ENCODE peak calls at places on chromosomes 5 and 9, in ten cellular contexts. One of them, this sample, is unnamed.

GRCh38 chr9:38144421-38144820 is 75.4 kb upstream of the SHB start:
- DNase-seq in BE2C: no peak
- DNase-seq in GM12878: no peak
- DNase-seq in uterus: no peak
- DNase-seq in epithelial cell of esophagus: peak
- DNase-seq in upper lobe of right lung: peak
- DNase-seq in GM13976: no peak
- DNase-seq in thoracic aorta: no peak
- DNase-seq in K562: no peak
- DNase-seq in MCF 10A: no peak
- DNase-seq in this sample: no peak

GRCh38 chr9:23587433-23587832 is 238.6 kb downstream of the ELAVL2 start:
- DNase-seq in K562: no peak
- DNase-seq in GM13976: no peak
- DNase-seq in GM12878: no peak
- DNase-seq in upper lobe of right lung: no peak
- DNase-seq in BE2C: no peak
- DNase-seq in uterus: peak
- DNase-seq in MCF 10A: peak
- DNase-seq in thoracic aorta: peak
- DNase-seq in epithelial cell of esophagus: peak
- DNase-seq in this sample: no peak

GRCh38 chr5:55306641-55307382 is 682 bp downstream of the DHX29 start:
- DNase-seq in uterus: no peak
- DNase-seq in GM13976: no peak
- DNase-seq in upper lobe of right lung: no peak
- DNase-seq in epithelial cell of esophagus: peak
- DNase-seq in MCF 10A: peak
- DNase-seq in BE2C: no peak
- DNase-seq in thoracic aorta: no peak
- DNase-seq in K562: peak
- DNase-seq in GM12878: no peak
- DNase-seq in this sample: no peak

GRCh38 chr9:13478637-13479036 is 199.1 kb upstream of the MPDZ start:
- DNase-seq in uterus: no peak
- DNase-seq in upper lobe of right lung: no peak
- DNase-seq in thoracic aorta: no peak
- DNase-seq in epithelial cell of esophagus: no peak
- DNase-seq in K562: no peak
- DNase-seq in BE2C: no peak
- DNase-seq in GM12878: no peak
- DNase-seq in MCF 10A: no peak
- DNase-seq in GM13976: no peak
- DNase-seq in this sample: no peak

GRCh38 chr9:92046676-92047075 is 68.5 kb downstream of the SPTLC1 start:
- DNase-seq in epithelial cell of esophagus: no peak
- DNase-seq in GM12878: no peak
- DNase-seq in MCF 10A: no peak
- DNase-seq in thoracic aorta: no peak
- DNase-seq in GM13976: no peak
- DNase-seq in BE2C: no peak
- DNase-seq in K562: no peak
- DNase-seq in upper lobe of right lung: no peak
- DNase-seq in uterus: no peak
- DNase-seq in this sample: no peak

GRCh38 chr5:51387854-51388320 is 4.6 kb downstream of the ISL1 start:
- DNase-seq in K562: no peak
- DNase-seq in uterus: no peak
- DNase-seq in thoracic aorta: no peak
- DNase-seq in epithelial cell of esophagus: peak
- DNase-seq in GM13976: no peak
- DNase-seq in BE2C: peak
- DNase-seq in MCF 10A: no peak
- DNase-seq in upper lobe of right lung: no peak
- DNase-seq in GM12878: no peak
- DNase-seq in this sample: no peak

GRCh38 chr9:76472925-76473324 is 13.9 kb downstream of the GCNT1 start:
- DNase-seq in epithelial cell of esophagus: no peak
- DNase-seq in upper lobe of right lung: no peak
- DNase-seq in BE2C: no peak
- DNase-seq in GM13976: no peak
- DNase-seq in MCF 10A: no peak
- DNase-seq in uterus: no peak
- DNase-seq in K562: no peak
- DNase-seq in GM12878: no peak
- DNase-seq in thoracic aorta: no peak
- DNase-seq in this sample: no peak

GRCh38 chr5:82018462-82018861 is 46.6 kb downstream of the ATG10 start:
- DNase-seq in epithelial cell of esophagus: no peak
- DNase-seq in GM12878: no peak
- DNase-seq in uterus: no peak
- DNase-seq in GM13976: no peak
- DNase-seq in thoracic aorta: no peak
- DNase-seq in upper lobe of right lung: no peak
- DNase-seq in MCF 10A: no peak
- DNase-seq in K562: peak
- DNase-seq in BE2C: no peak
- DNase-seq in this sample: no peak

GRCh38 chr5:179795863-179796833 is 2.4 kb downstream of the LTC4S start:
- DNase-seq in epithelial cell of esophagus: peak
- DNase-seq in upper lobe of right lung: peak
- DNase-seq in thoracic aorta: no peak
- DNase-seq in BE2C: peak
- DNase-seq in GM12878: peak
- DNase-seq in GM13976: peak
- DNase-seq in uterus: peak
- DNase-seq in MCF 10A: peak
- DNase-seq in K562: no peak
- DNase-seq in this sample: peak

GRCh38 chr9:129071526-129072131 is 9.3 kb upstream of the DOLPP1 start:
- DNase-seq in MCF 10A: no peak
- DNase-seq in thoracic aorta: no peak
- DNase-seq in epithelial cell of esophagus: no peak
- DNase-seq in GM12878: no peak
- DNase-seq in K562: no peak
- DNase-seq in BE2C: no peak
- DNase-seq in GM13976: no peak
- DNase-seq in uterus: no peak
- DNase-seq in upper lobe of right lung: no peak
- DNase-seq in this sample: peak

GRCh38 chr5:175226506-175226905 is 217.5 kb downstream of the DRD1 start:
- DNase-seq in K562: no peak
- DNase-seq in GM13976: no peak
- DNase-seq in uterus: no peak
- DNase-seq in epithelial cell of esophagus: no peak
- DNase-seq in MCF 10A: no peak
- DNase-seq in thoracic aorta: no peak
- DNase-seq in BE2C: no peak
- DNase-seq in upper lobe of right lung: no peak
- DNase-seq in GM12878: no peak
- DNase-seq in this sample: no peak

GRCh38 chr9:15403155-15403554 is 19.5 kb upstream of the SNAPC3 start:
- DNase-seq in uterus: no peak
- DNase-seq in GM12878: no peak
- DNase-seq in thoracic aorta: no peak
- DNase-seq in MCF 10A: peak
- DNase-seq in K562: peak
- DNase-seq in epithelial cell of esophagus: peak
- DNase-seq in BE2C: peak
- DNase-seq in upper lobe of right lung: no peak
- DNase-seq in GM13976: no peak
- DNase-seq in this sample: peak
- TF ChIP-seq CTCF in uterus: no peak
- TF ChIP-seq CTCF in GM12878: peak
- TF ChIP-seq CTCF in thoracic aorta: no peak
- TF ChIP-seq CTCF in MCF 10A: peak
- TF ChIP-seq CTCF in K562: peak
- TF ChIP-seq CTCF in epithelial cell of esophagus: peak
- TF ChIP-seq CTCF in BE2C: peak
- TF ChIP-seq CTCF in upper lobe of right lung: peak
- TF ChIP-seq CTCF in GM13976: no peak
- TF ChIP-seq CTCF in this sample: peak

GRCh38 chr5:173785421-173785820 is 102.7 kb upstream of the CPEB4 start:
- DNase-seq in thoracic aorta: no peak
- DNase-seq in GM13976: no peak
- DNase-seq in upper lobe of right lung: no peak
- DNase-seq in MCF 10A: no peak
- DNase-seq in K562: peak
- DNase-seq in GM12878: no peak
- DNase-seq in epithelial cell of esophagus: no peak
- DNase-seq in BE2C: no peak
- DNase-seq in uterus: no peak
- DNase-seq in this sample: no peak

GRCh38 chr5:173785866-173786265 is 102.3 kb upstream of the CPEB4 start:
- DNase-seq in epithelial cell of esophagus: no peak
- DNase-seq in BE2C: no peak
- DNase-seq in thoracic aorta: no peak
- DNase-seq in K562: no peak
- DNase-seq in uterus: no peak
- DNase-seq in upper lobe of right lung: no peak
- DNase-seq in GM12878: no peak
- DNase-seq in MCF 10A: no peak
- DNase-seq in GM13976: no peak
- DNase-seq in this sample: no peak

GRCh38 chr5:173789031-173789920 is 98.9 kb upstream of the CPEB4 start:
- DNase-seq in thoracic aorta: no peak
- DNase-seq in GM12878: no peak
- DNase-seq in GM13976: peak
- DNase-seq in upper lobe of right lung: peak
- DNase-seq in uterus: no peak
- DNase-seq in K562: no peak
- DNase-seq in BE2C: no peak
- DNase-seq in MCF 10A: peak
- DNase-seq in epithelial cell of esophagus: peak
- DNase-seq in this sample: peak

GRCh38 chr5:173790177-173790719 is 97.9 kb upstream of the CPEB4 start:
- DNase-seq in thoracic aorta: no peak
- DNase-seq in uterus: no peak
- DNase-seq in BE2C: no peak
- DNase-seq in epithelial cell of esophagus: no peak
- DNase-seq in upper lobe of right lung: no peak
- DNase-seq in GM12878: no peak
- DNase-seq in K562: no peak
- DNase-seq in MCF 10A: no peak
- DNase-seq in GM13976: no peak
- DNase-seq in this sample: no peak

DNA sequence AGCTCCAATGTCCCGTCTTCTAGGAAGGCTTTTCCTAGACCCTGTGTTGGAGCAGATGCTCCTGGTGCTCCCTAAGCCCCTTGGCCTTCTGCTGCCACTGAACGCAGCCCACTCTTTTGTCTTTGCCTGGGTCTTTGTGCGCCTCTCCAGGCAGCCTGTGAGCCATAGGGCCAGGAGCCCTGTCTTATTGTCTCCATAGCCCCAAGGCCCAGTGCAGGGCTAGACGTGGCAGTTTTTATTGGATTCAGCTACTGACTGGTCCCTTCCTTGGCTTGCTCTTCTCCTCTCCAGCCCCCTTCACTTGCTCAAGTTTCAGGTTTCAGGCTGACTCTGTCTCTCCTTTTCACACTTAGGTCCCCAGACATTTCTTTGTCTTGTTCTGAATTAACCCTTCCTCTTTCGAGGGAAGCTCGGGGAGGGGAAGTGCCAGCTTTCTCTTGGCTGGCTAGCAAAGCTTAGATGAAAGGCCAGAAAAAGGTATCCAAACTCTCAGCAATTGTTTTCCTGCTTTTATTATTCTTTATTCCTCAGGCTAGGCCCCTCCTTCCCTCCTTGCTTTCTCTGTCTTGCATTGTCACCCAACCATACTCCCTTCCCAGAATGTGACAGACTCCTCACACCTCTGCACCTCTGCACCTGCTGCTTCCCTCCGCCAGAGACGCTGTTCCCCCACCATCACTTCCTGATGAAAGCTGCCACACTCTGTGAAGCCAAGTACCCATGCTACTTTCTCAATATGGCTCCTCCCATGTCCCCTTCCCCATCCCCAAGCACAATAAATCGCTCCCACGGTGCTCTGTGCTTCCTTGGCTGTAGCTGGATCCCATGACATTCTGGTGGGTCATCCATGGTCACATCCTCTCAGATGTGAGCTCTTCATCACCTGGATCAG is 101.6 kb upstream of the CPEB4 start:
- DNase-seq in MCF 10A: no peak
- DNase-seq in uterus: no peak
- DNase-seq in K562: peak
- DNase-seq in GM13976: peak
- DNase-seq in thoracic aorta: no peak
- DNase-seq in epithelial cell of esophagus: no peak
- DNase-seq in GM12878: peak
- DNase-seq in BE2C: no peak
- DNase-seq in upper lobe of right lung: no peak
- DNase-seq in this sample: peak
- TF ChIP-seq CTCF in MCF 10A: no peak
- TF ChIP-seq CTCF in uterus: no peak
- TF ChIP-seq CTCF in K562: peak
- TF ChIP-seq CTCF in GM13976: peak
- TF ChIP-seq CTCF in thoracic aorta: no peak
- TF ChIP-seq CTCF in epithelial cell of esophagus: peak
- TF ChIP-seq CTCF in GM12878: peak
- TF ChIP-seq CTCF in BE2C: no peak
- TF ChIP-seq CTCF in upper lobe of right lung: no peak
- TF ChIP-seq CTCF in this sample: no peak

GRCh38 chr5:178793156-178793555 is 62.7 kb upstream of the ZNF354A start:
- DNase-seq in GM13976: no peak
- DNase-seq in GM12878: no peak
- DNase-seq in upper lobe of right lung: peak
- DNase-seq in K562: no peak
- DNase-seq in uterus: no peak
- DNase-seq in thoracic aorta: no peak
- DNase-seq in epithelial cell of esophagus: peak
- DNase-seq in MCF 10A: peak
- DNase-seq in BE2C: peak
- DNase-seq in this sample: peak
- TF ChIP-seq CTCF in GM13976: no peak
- TF ChIP-seq CTCF in GM12878: peak
- TF ChIP-seq CTCF in upper lobe of right lung: no peak
- TF ChIP-seq CTCF in K562: peak
- TF ChIP-seq CTCF in uterus: peak
- TF ChIP-seq CTCF in thoracic aorta: no peak
- TF ChIP-seq CTCF in epithelial cell of esophagus: peak
- TF ChIP-seq CTCF in MCF 10A: peak
- TF ChIP-seq CTCF in BE2C: peak
- TF ChIP-seq CTCF in this sample: peak

DNA sequence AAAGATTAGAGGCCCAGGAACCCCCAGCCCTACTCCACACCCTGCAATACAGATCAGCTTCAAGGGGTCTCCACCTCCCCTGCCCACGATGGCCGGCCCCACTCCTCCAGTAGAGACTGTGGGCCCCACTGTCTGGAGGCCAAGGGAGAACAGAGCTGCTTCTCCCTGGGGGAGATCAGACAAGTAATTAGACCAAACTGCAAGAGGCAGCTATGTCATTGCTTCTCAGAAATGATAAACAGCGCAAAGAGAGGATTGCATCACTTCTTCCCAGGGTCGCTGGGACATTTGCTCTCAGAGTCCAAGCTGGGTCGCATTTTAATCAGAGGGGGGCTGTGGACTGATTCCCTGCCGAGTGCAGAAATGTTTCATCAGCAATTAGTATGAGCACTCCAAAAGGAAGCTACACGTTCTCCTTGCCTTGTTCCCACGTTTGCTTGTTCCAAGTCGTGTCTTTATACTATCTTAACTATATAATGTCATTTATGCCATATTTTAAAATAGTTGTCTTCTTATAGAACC is 59.9 kb downstream of the ROPN1L start:
- DNase-seq in BE2C: no peak
- DNase-seq in GM12878: no peak
- DNase-seq in K562: peak
- DNase-seq in MCF 10A: no peak
- DNase-seq in epithelial cell of esophagus: no peak
- DNase-seq in GM13976: no peak
- DNase-seq in uterus: no peak
- DNase-seq in upper lobe of right lung: no peak
- DNase-seq in thoracic aorta: no peak
- DNase-seq in this sample: no peak
- TF ChIP-seq CTCF in BE2C: no peak
- TF ChIP-seq CTCF in GM12878: no peak
- TF ChIP-seq CTCF in K562: no peak
- TF ChIP-seq CTCF in MCF 10A: no peak
- TF ChIP-seq CTCF in epithelial cell of esophagus: no peak
- TF ChIP-seq CTCF in GM13976: no peak
- TF ChIP-seq CTCF in uterus: no peak
- TF ChIP-seq CTCF in upper lobe of right lung: no peak
- TF ChIP-seq CTCF in thoracic aorta: no peak
- TF ChIP-seq CTCF in this sample: no peak